ENCODE peak calls at places on chromosomes 12 and 14, in five cellular contexts. O is choroid plexus epithelial cell, R is hippocampal formation, D is AG09319, X is aorta. T is an unnamed sample.
A peak's percentile ranks its signal among the peaks of the same experiment; 100 is the strongest.

GRCh38 chr12:91841786-91842185 is 303.9 kb downstream of the BTG1 start:
- DNase-seq in X (no peak), R (no peak), O (no peak), D (no peak), T (no peak)

GRCh38 chr12:57844725-57845477 is 1.6 kb downstream of the CTDSP2 start:
- DNase-seq in O (peak; percentile 83), R (peak; percentile 58), X (peak; percentile 89), D (peak; percentile 86), T (no peak)

GRCh38 chr12:110281549-110282342 is 699 bp downstream of the ATP2A2 start:
- DNase-seq in D (no peak), O (peak; percentile 53), X (peak; percentile 72), R (peak; percentile 42), T (no peak)

GRCh38 chr12:56040963-56041578 is 647 bp upstream of the RPS26 start:
- DNase-seq in R (no peak), D (no peak), X (no peak), O (no peak), T (no peak)

GRCh38 chr12:108605000-108605689 is 7.3 kb upstream of the TMEM119 start:
- DNase-seq in R (no peak), D (no peak), O (peak; percentile 50), X (no peak), T (no peak)

GRCh38 chr12:60279224-60279623 is 683.4 kb downstream of the SLC16A7 start:
- DNase-seq in X (no peak), R (no peak), D (no peak), O (peak; percentile 33), T (no peak)

GRCh38 chr12:108190529-108190928 is 61.4 kb downstream of the WSCD2 start:
- DNase-seq in O (no peak), R (no peak), X (no peak), D (no peak), T (no peak)

GRCh38 chr12:127445583-127445982 is 821.4 kb upstream of the TMEM132C start:
- DNase-seq in D (no peak), O (no peak), R (no peak), X (no peak), T (no peak)

GRCh38 chr12:3432176-3432742 is 58.7 kb upstream of the PRMT8 start:
- DNase-seq in R (no peak), X (no peak), D (no peak), O (peak; percentile 4), T (no peak)

GRCh38 chr14:101577221-101577909 is 16.1 kb downstream of the DIO3 start:
- DNase-seq in D (no peak), R (no peak), O (no peak), X (no peak), T (no peak)

GRCh38 chr12:47186246-47186645 is 106.5 kb upstream of the AMIGO2 start:
- DNase-seq in O (no peak), D (no peak), R (no peak), X (no peak), T (no peak)

GRCh38 chr12:111842556-111843396 is 748 bp downstream of the MAPKAPK5 start:
- DNase-seq in X (no peak), D (no peak), O (peak; percentile 24), R (no peak), T (no peak)

GRCh38 chr14:105167303-105168092 is 1.1 kb downstream of the JAG2 start:
- DNase-seq in X (no peak), D (no peak), R (no peak), O (no peak), T (no peak)

T was measured in iPS DF 6.9.